ENCODE peak calls at places on chromosomes 2 and 18, in four cellular contexts. One of them, this sample, is unnamed.

GRCh38 chr2:49002750-49003149 is 151.6 kb downstream of the FSHR start:
- DNase-seq in AG09319: no peak
- DNase-seq in A549: no peak
- DNase-seq in BE2C: no peak
- DNase-seq in this sample: no peak

GRCh38 chr2:46385786-46386577 is 88.8 kb downstream of the EPAS1 start:
- DNase-seq in AG09319: peak
- DNase-seq in A549: no peak
- DNase-seq in BE2C: peak
- DNase-seq in this sample: no peak

GRCh38 chr2:66488946-66489345 is 54.0 kb downstream of the MEIS1 start:
- DNase-seq in AG09319: no peak
- DNase-seq in A549: no peak
- DNase-seq in BE2C: no peak
- DNase-seq in this sample: no peak

GRCh38 chr2:210963386-210963785 is 407.0 kb downstream of the CPS1 start:
- DNase-seq in AG09319: no peak
- DNase-seq in A549: no peak
- DNase-seq in BE2C: no peak
- DNase-seq in this sample: no peak

GRCh38 chr2:43239981-43240761 is 13.8 kb upstream of the ZFP36L2 start:
- DNase-seq in AG09319: no peak
- DNase-seq in A549: peak
- DNase-seq in BE2C: no peak
- DNase-seq in this sample: no peak

GRCh38 chr2:132669854-132670103 is 226 bp downstream of the LYPD1 start:
- DNase-seq in AG09319: no peak
- DNase-seq in A549: peak
- DNase-seq in BE2C: no peak
- DNase-seq in this sample: peak

GRCh38 chr2:17918789-17919188 is 40.3 kb downstream of the KCNS3 start:
- DNase-seq in AG09319: no peak
- DNase-seq in A549: no peak
- DNase-seq in BE2C: no peak
- DNase-seq in this sample: no peak

GRCh38 chr2:17470855-17471641 is 47.2 kb downstream of the RAD51AP2 start:
- DNase-seq in AG09319: no peak
- DNase-seq in A549: peak
- DNase-seq in BE2C: peak
- DNase-seq in this sample: peak

GRCh38 chr18:7908686-7909299 is 341.7 kb downstream of the PTPRM start:
- DNase-seq in AG09319: no peak
- DNase-seq in A549: no peak
- DNase-seq in BE2C: no peak
- DNase-seq in this sample: no peak

DNA sequence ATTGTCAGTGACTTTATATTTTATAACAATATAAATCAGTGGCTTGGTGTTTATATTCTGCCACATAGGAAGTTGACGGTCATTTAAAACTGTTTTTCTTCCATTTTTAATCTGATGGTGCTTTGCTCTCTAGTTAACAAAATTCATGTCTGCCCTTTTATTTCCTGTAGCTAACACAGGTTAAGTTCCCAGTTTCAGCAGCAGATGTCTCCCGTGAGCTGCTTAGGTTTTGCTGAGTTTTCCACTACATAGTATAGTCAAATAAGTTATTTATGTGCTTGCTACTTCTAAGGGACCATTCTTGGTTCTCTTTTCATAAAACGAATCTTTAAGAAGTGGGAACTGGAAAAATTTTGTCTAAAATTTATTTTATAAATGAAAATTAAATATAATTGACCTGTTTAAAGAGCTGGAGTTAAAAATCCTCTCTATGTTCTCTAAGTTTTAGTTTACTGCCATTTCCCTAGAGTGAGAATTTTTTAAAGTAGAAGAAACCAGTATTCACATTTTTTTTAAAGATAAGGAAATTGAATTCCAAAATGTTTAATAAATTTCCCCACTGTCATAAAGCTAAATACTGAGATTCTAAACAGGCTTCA is 20.6 kb downstream of the HTR2B start:
- DNase-seq in AG09319: peak
- DNase-seq in A549: peak
- DNase-seq in BE2C: peak
- DNase-seq in this sample: peak
- TF ChIP-seq CTCF in AG09319: peak
- TF ChIP-seq CTCF in A549: peak
- TF ChIP-seq CTCF in BE2C: peak
- TF ChIP-seq CTCF in this sample: peak

GRCh38 chr2:241298554-241299165 is 16.8 kb downstream of the HDLBP start:
- DNase-seq in AG09319: no peak
- DNase-seq in A549: no peak
- DNase-seq in BE2C: no peak
- DNase-seq in this sample: no peak

GRCh38 chr2:241302759-241303651 is 12.5 kb downstream of the HDLBP start:
- DNase-seq in AG09319: no peak
- DNase-seq in A549: no peak
- DNase-seq in BE2C: no peak
- DNase-seq in this sample: no peak

GRCh38 chr2:241302083-241302482 is 13.4 kb downstream of the HDLBP start:
- DNase-seq in AG09319: no peak
- DNase-seq in A549: no peak
- DNase-seq in BE2C: no peak
- DNase-seq in this sample: no peak

GRCh38 chr2:241296767-241297166 is 18.7 kb downstream of the HDLBP start:
- DNase-seq in AG09319: no peak
- DNase-seq in A549: no peak
- DNase-seq in BE2C: no peak
- DNase-seq in this sample: no peak

DNA sequence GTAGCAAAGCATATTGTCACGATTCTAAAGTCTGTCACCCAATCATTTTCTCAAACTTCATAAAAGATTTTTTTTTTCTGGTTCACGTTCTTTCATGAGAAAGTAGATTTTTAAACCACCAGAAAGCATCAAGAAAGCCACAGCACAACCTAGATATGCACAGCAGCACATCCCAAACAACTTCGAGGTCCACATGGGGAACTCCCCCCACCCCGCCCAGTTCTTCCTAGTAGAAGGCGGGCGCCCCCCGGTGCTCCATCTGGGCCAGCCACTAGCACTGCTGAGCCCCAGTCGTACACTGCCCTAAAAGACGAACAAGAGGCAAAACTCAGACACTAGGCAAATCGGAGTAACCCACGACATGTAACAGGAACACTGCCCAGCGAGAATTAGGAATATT is 15.5 kb downstream of the HDLBP start:
- DNase-seq in AG09319: no peak
- DNase-seq in A549: no peak
- DNase-seq in BE2C: no peak
- DNase-seq in this sample: no peak
- TF ChIP-seq CTCF in AG09319: no peak
- TF ChIP-seq CTCF in A549: no peak
- TF ChIP-seq CTCF in BE2C: no peak
- TF ChIP-seq CTCF in this sample: no peak

DNA sequence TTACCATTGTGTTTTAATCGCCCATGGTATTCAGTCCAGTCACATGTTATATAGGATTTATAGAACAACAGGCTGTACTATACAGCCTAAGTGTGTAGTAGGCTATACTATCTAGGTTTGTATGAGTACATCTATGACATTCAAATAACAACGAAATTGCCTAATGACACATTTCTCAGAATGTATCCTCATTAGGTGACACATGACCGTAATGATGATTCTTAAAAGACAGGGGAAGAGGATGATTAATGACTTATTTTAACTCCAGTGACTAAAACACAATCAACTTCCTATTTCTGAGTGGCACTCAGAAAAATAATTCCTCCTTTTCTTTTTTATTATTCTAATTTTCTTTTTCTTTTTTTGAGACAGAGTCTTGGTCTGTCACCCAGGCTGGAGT is 63.0 kb upstream of the ACSL3 start:
- DNase-seq in AG09319: no peak
- DNase-seq in A549: no peak
- DNase-seq in BE2C: no peak
- DNase-seq in this sample: no peak
- TF ChIP-seq CTCF in AG09319: no peak
- TF ChIP-seq CTCF in A549: no peak
- TF ChIP-seq CTCF in BE2C: no peak
- TF ChIP-seq CTCF in this sample: no peak

GRCh38 chr2:61763605-61764034 is 90.2 kb downstream of the FAM161A start:
- DNase-seq in AG09319: peak
- DNase-seq in A549: peak
- DNase-seq in BE2C: peak
- DNase-seq in this sample: peak
- TF ChIP-seq CTCF in AG09319: peak
- TF ChIP-seq CTCF in A549: peak
- TF ChIP-seq CTCF in BE2C: no peak
- TF ChIP-seq CTCF in this sample: no peak

GRCh38 chr2:156434461-156435291 is 1.5 kb upstream of the GPD2 start:
- DNase-seq in AG09319: no peak
- DNase-seq in A549: no peak
- DNase-seq in BE2C: no peak
- DNase-seq in this sample: no peak

GRCh38 chr2:156435392-156435724 is 821 bp upstream of the GPD2 start:
- DNase-seq in AG09319: no peak
- DNase-seq in A549: peak
- DNase-seq in BE2C: no peak
- DNase-seq in this sample: no peak

GRCh38 chr2:156436477-156437085 is 402 bp downstream of the GPD2 start:
- DNase-seq in AG09319: no peak
- DNase-seq in A549: no peak
- DNase-seq in BE2C: no peak
- DNase-seq in this sample: no peak

GRCh38 chr2:156437272-156437671 is 1.1 kb downstream of the GPD2 start:
- DNase-seq in AG09319: no peak
- DNase-seq in A549: no peak
- DNase-seq in BE2C: no peak
- DNase-seq in this sample: no peak

DNA sequence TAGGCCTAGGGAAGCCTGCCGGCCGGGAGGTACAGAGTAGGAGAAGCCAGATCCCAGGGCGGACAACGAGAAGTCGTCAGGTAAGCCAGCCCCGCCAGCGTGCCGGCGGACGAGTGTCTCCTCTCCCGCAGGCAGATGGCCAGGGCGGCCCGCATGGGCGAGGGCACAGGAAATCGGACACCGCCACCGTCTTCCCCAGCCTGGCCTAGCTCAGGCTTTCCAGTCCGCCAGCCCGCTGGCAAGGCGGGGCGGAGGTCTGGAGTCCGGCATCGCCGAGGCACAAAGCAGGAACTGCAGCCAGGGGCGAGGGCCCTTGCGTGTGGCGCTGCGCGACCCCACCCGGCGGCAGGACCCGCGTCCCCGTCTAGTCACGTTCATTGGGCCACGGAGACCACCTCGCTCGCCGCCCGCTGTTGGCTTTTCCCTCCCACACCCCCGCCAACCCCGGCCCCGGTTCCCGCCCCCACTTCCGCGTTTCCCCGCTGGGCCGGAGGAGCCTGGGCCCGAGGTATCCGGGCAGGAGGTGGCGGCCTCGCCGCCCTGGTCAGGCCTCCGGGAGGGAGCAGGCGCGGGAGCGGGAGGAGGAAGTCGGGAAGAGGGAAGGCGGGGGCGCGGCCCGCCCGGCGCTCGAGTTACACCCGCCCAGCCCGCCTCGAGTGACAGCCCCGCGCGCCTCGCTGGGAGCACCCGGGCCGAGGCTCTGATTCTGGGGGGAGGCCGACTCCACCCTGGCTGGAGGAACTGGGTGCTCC is at the start of gene GPD2:
- DNase-seq in AG09319: peak
- DNase-seq in A549: peak
- DNase-seq in BE2C: peak
- DNase-seq in this sample: peak
- TF ChIP-seq CTCF in AG09319: no peak
- TF ChIP-seq CTCF in A549: no peak
- TF ChIP-seq CTCF in BE2C: no peak
- TF ChIP-seq CTCF in this sample: no peak

GRCh38 chr2:190355968-190356657 is 12.7 kb downstream of the INPP1 start:
- DNase-seq in AG09319: no peak
- DNase-seq in A549: no peak
- DNase-seq in BE2C: no peak
- DNase-seq in this sample: no peak

GRCh38 chr2:190351955-190352354 is 8.6 kb downstream of the INPP1 start:
- DNase-seq in AG09319: no peak
- DNase-seq in A549: no peak
- DNase-seq in BE2C: no peak
- DNase-seq in this sample: no peak

GRCh38 chr2:190354003-190354690 is 10.8 kb downstream of the INPP1 start:
- DNase-seq in AG09319: no peak
- DNase-seq in A549: no peak
- DNase-seq in BE2C: no peak
- DNase-seq in this sample: no peak

GRCh38 chr2:190352668-190353536 is 9.5 kb downstream of the INPP1 start:
- DNase-seq in AG09319: peak
- DNase-seq in A549: no peak
- DNase-seq in BE2C: peak
- DNase-seq in this sample: no peak

DNA sequence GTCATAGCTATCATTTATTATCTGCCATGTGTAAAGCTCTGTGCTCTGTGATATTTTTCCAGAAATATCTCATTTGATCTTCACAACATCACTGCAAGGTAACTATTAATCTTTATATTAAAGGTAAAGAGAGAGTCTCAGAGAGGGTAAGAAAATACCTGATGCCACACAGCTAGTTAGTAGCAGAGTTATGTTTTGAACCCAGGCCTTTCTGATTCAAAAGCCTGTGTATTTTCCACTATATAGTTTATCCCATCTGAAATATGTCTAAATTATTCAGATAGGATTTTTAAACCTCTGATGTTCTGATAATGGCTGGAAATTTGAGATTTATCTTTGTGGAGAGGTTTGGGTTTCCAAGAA is 10.1 kb downstream of the INPP1 start:
- DNase-seq in AG09319: no peak
- DNase-seq in A549: no peak
- DNase-seq in BE2C: no peak
- DNase-seq in this sample: no peak
- TF ChIP-seq CTCF in AG09319: no peak
- TF ChIP-seq CTCF in A549: no peak
- TF ChIP-seq CTCF in BE2C: no peak
- TF ChIP-seq CTCF in this sample: no peak

DNA sequence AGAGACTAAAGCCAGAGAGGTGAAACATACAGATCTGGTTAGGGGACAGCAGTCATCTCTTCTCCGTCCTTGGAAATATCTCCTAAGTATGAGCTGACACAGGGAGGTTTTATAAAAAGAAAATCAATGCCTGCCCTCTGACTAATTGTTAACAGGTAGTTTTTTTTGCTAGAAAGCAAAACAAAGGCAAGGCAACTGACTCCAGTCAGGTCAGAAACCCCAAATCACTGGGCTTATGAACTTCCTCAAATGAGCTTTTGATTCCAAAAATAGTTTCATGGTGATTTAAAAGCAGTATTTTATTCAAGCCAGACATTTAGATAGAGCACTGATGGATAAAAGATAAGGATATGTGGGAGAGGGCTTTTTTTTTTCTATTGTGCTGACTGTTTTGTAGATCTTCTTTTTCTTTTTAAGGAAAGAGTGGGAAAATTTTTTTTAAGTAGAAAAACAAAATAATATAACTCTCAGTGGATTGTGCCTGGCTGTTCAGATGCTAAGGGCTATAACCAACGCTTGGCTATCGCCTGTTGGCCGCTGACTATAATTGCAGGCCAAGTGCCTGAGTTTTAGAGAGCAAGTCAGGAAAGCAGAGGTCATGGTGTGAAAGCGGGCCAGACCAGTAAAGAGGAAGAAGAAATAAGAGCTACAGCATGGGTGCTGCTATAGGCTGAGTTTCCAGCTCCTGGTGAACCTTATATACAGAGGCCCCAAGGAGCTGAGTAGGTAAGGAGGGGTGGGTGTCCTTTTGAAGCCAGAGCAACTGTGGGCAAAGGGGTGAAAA is 44.9 kb downstream of the MRPL35 start:
- DNase-seq in AG09319: no peak
- DNase-seq in A549: no peak
- DNase-seq in BE2C: no peak
- DNase-seq in this sample: no peak
- TF ChIP-seq CTCF in AG09319: no peak
- TF ChIP-seq CTCF in A549: no peak
- TF ChIP-seq CTCF in BE2C: no peak
- TF ChIP-seq CTCF in this sample: no peak